ENCODE peak calls at places on chromosome 1, in seven cellular contexts. L, Z, R, E, N, S and J are unnamed samples.

GRCh38 chr1:243253927-243254232 is 1.2 kb downstream of the CEP170 start:
- DNase-seq in Z (no peak), R (no peak), E (no peak), L (peak; percentile 60), N (no peak), S (no peak), J (no peak)

GRCh38 chr1:74584185-74584584 is 71.8 kb upstream of the LRRC53 start:
- DNase-seq in L (no peak), N (no peak), E (no peak), S (no peak), R (no peak), Z (no peak), J (no peak)

GRCh38 chr1:156295391-156295947 is at the start of gene GLMP:
- DNase-seq in R (peak; percentile 57), N (no peak), L (peak; percentile 66), E (peak; percentile 78), Z (no peak), S (peak; percentile 60), J (peak; percentile 67)

GRCh38 chr1:211336161-211336560 is 9.5 kb downstream of the TRAF5 start:
- DNase-seq in Z (no peak), N (no peak), R (no peak), E (no peak), S (no peak), L (no peak), J (no peak)

GRCh38 chr1:227174136-227174535 is 144.2 kb downstream of the CDC42BPA start:
- DNase-seq in R (no peak), S (no peak), Z (no peak), E (no peak), N (no peak), L (no peak), J (no peak)

GRCh38 chr1:207824691-207825090 is 72.8 kb downstream of the CD46 start:
- DNase-seq in Z (no peak), R (no peak), L (no peak), E (no peak), S (no peak), N (no peak), J (no peak)

GRCh38 chr1:95057361-95057760 is 15.4 kb downstream of the ALG14 start:
- DNase-seq in E (no peak), L (no peak), Z (no peak), S (no peak), R (no peak), N (no peak), J (no peak)

GRCh38 chr1:20981903-20982695 is 194.6 kb downstream of the EIF4G3 start:
- DNase-seq in Z (no peak), N (peak; percentile 13), L (no peak), R (no peak), S (no peak), E (no peak), J (no peak)

GRCh38 chr1:57748696-57749095 is 324.8 kb upstream of the DAB1 start:
- DNase-seq in Z (no peak), E (no peak), R (no peak), L (no peak), S (no peak), N (no peak), J (no peak)

GRCh38 chr1:206766251-206766856 is 4.2 kb upstream of the IL19 start:
- DNase-seq in R (peak; percentile 75), S (peak; percentile 61), Z (peak; percentile 41), E (peak; percentile 37), L (no peak), N (peak; percentile 88), J (peak; percentile 75)

GRCh38 chr1:29532285-29532684 is 296.0 kb downstream of the PTPRU start:
- DNase-seq in E (peak; percentile 13), S (no peak), N (no peak), R (no peak), L (no peak), Z (no peak), J (no peak)

GRCh38 chr1:66497910-66498309 is 36.0 kb upstream of the SGIP1 start:
- DNase-seq in S (no peak), E (no peak), L (no peak), R (no peak), N (no peak), Z (no peak), J (no peak)

GRCh38 chr1:230558324-230558723 is 84.0 kb upstream of the COG2 start:
- DNase-seq in S (no peak), L (no peak), N (no peak), R (no peak), E (no peak), Z (no peak), J (no peak)

GRCh38 chr1:36253463-36253862 is 29.2 kb downstream of the THRAP3 start:
- DNase-seq in S (no peak), E (no peak), N (no peak), L (no peak), Z (no peak), R (no peak), J (no peak)

GRCh38 chr1:59641861-59642260 is 172.9 kb upstream of the HOOK1 start:
- DNase-seq in N (no peak), L (no peak), R (no peak), E (no peak), S (no peak), Z (no peak), J (no peak)

GRCh38 chr1:44292641-44293040 is 62.4 kb downstream of the ERI3 start:
- DNase-seq in E (no peak), N (no peak), L (no peak), R (no peak), S (no peak), Z (no peak), J (no peak)

GRCh38 chr1:56494306-56494705 is 85.1 kb downstream of the PLPP3 start:
- DNase-seq in E (no peak), Z (no peak), N (no peak), R (no peak), S (no peak), L (no peak), J (no peak)

GRCh38 chr1:184210048-184210447 is 158.5 kb downstream of the TSEN15 start:
- DNase-seq in R (no peak), E (no peak), N (no peak), Z (no peak), L (no peak), S (no peak), J (no peak)

GRCh38 chr1:47629201-47629600 is 191.4 kb downstream of the FOXD2 start:
- DNase-seq in Z (no peak), S (no peak), L (no peak), R (no peak), N (no peak), E (no peak), J (no peak)

GRCh38 chr1:34470406-34470805 is 284.4 kb upstream of the GJB5 start:
- DNase-seq in L (no peak), N (no peak), R (no peak), Z (no peak), S (no peak), E (no peak), J (no peak)

GRCh38 chr1:205602118-205602517 is 29.7 kb downstream of the ELK4 start:
- DNase-seq in R (no peak), S (no peak), Z (no peak), L (no peak), E (no peak), N (no peak), J (no peak)

GRCh38 chr1:219088778-219089557 is 84.7 kb upstream of the LYPLAL1 start:
- DNase-seq in E (peak; percentile 33), N (peak; percentile 90), R (no peak), L (no peak), S (peak; percentile 84), Z (no peak), J (no peak)

GRCh38 chr1:159790237-159790917 is 9.6 kb downstream of the DUSP23 start:
- DNase-seq in E (no peak), Z (no peak), R (no peak), L (no peak), S (peak; percentile 43), N (peak; percentile 2), J (no peak)

GRCh38 chr1:2358072-2358471 is 33.3 kb downstream of the MORN1 start:
- DNase-seq in L (no peak), S (no peak), N (no peak), Z (no peak), E (no peak), R (no peak), J (no peak)

GRCh38 chr1:215888159-215888558 is 321.1 kb downstream of the KCTD3 start:
- DNase-seq in Z (no peak), N (no peak), E (no peak), R (no peak), L (no peak), S (no peak), J (no peak)

GRCh38 chr1:33137800-33138199 is 44.0 kb downstream of the TRIM62 start:
- DNase-seq in L (no peak), S (no peak), N (no peak), R (no peak), Z (no peak), E (peak; percentile 32), J (no peak)

GRCh38 chr1:56446531-56447098 is 132.7 kb downstream of the PLPP3 start:
- DNase-seq in N (no peak), E (no peak), R (no peak), Z (no peak), L (peak; percentile 31), S (no peak), J (no peak)

GRCh38 chr1:26409191-26409751 is 1.3 kb upstream of the LIN28A start:
- DNase-seq in N (no peak), S (no peak), E (no peak), Z (no peak), R (no peak), L (no peak), J (peak; percentile 48)